ENCODE peak calls at places on chromosomes 2 and 18, in five cellular contexts. D, S, Z, E and J are unnamed samples.

GRCh38 chr18:78730564-78731422 is 248.8 kb upstream of the SALL3 start:
- DNase-seq in D (no peak), S (no peak), Z (no peak), E (no peak), J (no peak)

GRCh38 chr18:36762074-36762473 is 66.7 kb downstream of the TPGS2 start:
- DNase-seq in D (no peak), S (no peak), Z (no peak), E (no peak), J (no peak)

GRCh38 chr2:238098854-238099708 is 1.1 kb upstream of the ESPNL start:
- DNase-seq in D (no peak), S (no peak), Z (no peak), E (no peak), J (no peak)

GRCh38 chr2:144666032-144666431 is 146.1 kb upstream of the ZEB2 start:
- DNase-seq in D (no peak), S (no peak), Z (no peak), E (no peak), J (no peak)

GRCh38 chr18:31657823-31658669 is 26.3 kb downstream of the B4GALT6 start:
- DNase-seq in D (peak; percentile 59), S (no peak), Z (no peak), E (no peak), J (no peak)

GRCh38 chr18:57352271-57352701 is at the start of gene ST8SIA3:
- DNase-seq in D (no peak), S (peak; percentile 26), Z (no peak), E (no peak), J (no peak)

GRCh38 chr2:118878531-118879149 is 31.2 kb upstream of the EN1 start:
- DNase-seq in D (no peak), S (no peak), Z (no peak), E (no peak), J (no peak)

GRCh38 chr2:79511320-79511951 is 1.4 kb upstream of the CTNNA2 start:
- DNase-seq in D (no peak), S (peak; percentile 94), Z (peak; percentile 26), E (no peak), J (peak; percentile 35)

GRCh38 chr2:187429989-187430388 is 18.1 kb downstream of the CALCRL start:
- DNase-seq in D (no peak), S (no peak), Z (no peak), E (no peak), J (no peak)

DNA sequence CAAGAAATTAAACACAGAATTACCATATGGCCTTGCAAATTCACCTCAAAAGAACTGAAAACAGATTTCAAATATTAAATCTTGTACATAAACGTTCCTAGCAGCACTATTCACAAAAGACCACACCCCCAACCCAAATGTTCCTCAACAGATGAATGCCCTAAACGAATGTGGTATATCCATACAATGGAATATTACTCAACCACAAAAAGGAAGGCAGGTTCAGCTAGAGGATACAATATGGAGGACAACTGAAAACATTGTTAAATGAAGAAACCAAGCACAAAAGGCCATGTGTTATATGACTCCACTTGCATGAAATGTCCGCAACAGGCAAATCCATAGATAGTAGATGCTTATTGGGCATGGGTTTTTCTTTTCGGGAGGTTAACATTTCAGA is 61.7 kb downstream of the PPP4R1 start:
- DNase-seq in D (no peak), S (no peak), Z (no peak), E (no peak), J (no peak)
- H3K36me3 ChIP-seq in D (no peaks in the 10 kb centered on the region), S (peaks cover 66% of the 10 kb centered on the region), Z (peaks cover 99% of the 10 kb centered on the region), E (peaks cover 37% of the 10 kb centered on the region), J (no peaks in the 10 kb centered on the region)

GRCh38 chr2:105827351-105828096 is 82.8 kb downstream of the NCK2 start:
- DNase-seq in D (no peak), S (no peak), Z (no peak), E (no peak), J (no peak)

GRCh38 chr2:105824446-105824845 is 79.7 kb downstream of the NCK2 start:
- DNase-seq in D (no peak), S (no peak), Z (no peak), E (no peak), J (no peak)

DNA sequence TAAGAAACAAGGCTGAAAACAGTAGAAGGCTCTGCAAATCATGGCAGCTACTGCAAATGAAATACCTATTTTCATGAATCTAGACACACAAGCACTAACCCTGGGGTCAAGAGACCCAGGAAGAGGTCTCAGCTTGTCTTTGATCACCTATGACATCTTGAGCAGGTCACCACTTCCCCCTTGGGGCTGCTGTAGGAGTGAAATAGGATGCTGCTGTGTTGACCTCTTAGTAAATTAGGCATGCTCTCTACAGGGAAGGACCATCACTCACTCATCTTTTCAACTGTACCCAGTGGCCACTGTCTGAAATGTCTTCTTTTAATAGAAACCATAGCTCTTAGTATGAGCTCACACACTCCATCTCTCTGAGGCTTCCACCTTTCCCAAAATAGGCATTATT is 83.8 kb downstream of the NCK2 start:
- DNase-seq in D (no peak), S (no peak), Z (no peak), E (no peak), J (no peak)
- H3K27ac ChIP-seq in D (peak overlapping the region; percentile 8), S (no peak overlapping the region), Z (no peak overlapping the region), E (no peak overlapping the region), J (no peak overlapping the region)

GRCh38 chr18:13048061-13048605 is 57.0 kb downstream of the CEP192 start:
- DNase-seq in D (no peak), S (no peak), Z (no peak), E (no peak), J (no peak)
- H3K36me3 ChIP-seq in D (no peaks in the 10 kb centered on the region), S (peaks cover 16% of the 10 kb centered on the region), Z (peaks cover 83% of the 10 kb centered on the region), E (peaks cover 27% of the 10 kb centered on the region), J (peaks cover 31% of the 10 kb centered on the region)

GRCh38 chr2:68238955-68239822 is 13.1 kb downstream of the PPP3R1 start:
- DNase-seq in D (no peak), S (no peak), Z (no peak), E (no peak), J (no peak)

GRCh38 chr2:68236876-68237275 is 15.5 kb downstream of the PPP3R1 start:
- DNase-seq in D (no peak), S (no peak), Z (no peak), E (no peak), J (no peak)

GRCh38 chr2:68237976-68238580 is 14.3 kb downstream of the PPP3R1 start:
- DNase-seq in D (no peak), S (peak; percentile 46), Z (no peak), E (no peak), J (no peak)

GRCh38 chr2:68236080-68236734 is 16.1 kb downstream of the PPP3R1 start:
- DNase-seq in D (no peak), S (no peak), Z (no peak), E (no peak), J (no peak)

DNA sequence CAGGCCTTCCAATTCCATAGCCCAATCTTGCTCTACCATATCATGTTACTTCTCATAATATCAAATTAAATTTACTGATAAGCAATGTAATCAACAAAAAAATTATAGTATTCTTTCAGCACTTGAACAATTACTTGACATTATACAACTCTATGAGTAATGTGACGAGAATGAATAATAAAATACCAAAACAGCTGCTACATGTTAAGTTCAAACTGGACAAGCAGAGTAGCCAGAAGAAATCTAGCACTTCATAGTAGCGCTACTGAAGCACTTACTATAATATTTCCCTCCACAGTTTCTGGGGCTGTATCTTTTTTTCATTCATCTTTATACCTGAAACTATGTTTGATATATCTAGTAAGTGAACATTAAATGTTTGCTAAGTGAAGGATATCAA is 14.9 kb downstream of the PPP3R1 start:
- DNase-seq in D (no peak), S (no peak), Z (no peak), E (no peak), J (no peak)
- H3K27ac ChIP-seq in D (no peak overlapping the region), S (peak overlapping the region; percentile 44), Z (no peak overlapping the region), E (no peak overlapping the region), J (peak overlapping the region; percentile 36)

GRCh38 chr2:86765308-86765695 is 25.4 kb downstream of the CD8A start:
- DNase-seq in D (no peak), S (no peak), Z (no peak), E (no peak), J (no peak)
- H3K36me3 ChIP-seq in D (no peaks in the 10 kb centered on the region), S (peaks cover 17% of the 10 kb centered on the region), Z (peaks cover 50% of the 10 kb centered on the region), E (peaks cover 5% of the 10 kb centered on the region), J (no peaks in the 10 kb centered on the region)

DNA sequence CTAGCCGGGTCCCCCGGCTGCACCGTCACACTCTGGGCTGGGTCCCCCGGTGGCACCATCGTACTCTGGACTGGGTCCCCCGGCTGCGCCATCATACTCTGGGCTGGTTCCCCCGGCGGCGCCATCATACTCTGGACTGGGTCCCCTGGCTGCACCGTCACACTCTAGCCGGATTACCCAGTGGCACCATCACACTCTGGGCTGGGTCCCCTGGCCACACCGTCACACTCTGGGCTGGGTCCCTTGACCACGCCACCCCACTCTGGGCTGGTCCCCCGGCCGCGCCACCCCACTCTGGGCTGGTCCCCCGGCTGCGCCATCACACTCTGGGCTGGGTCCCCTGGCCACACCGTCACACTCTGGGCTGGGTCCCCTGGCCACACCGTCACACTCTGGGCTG is 653.8 kb upstream of the ID2 start:
- DNase-seq in D (no peak), S (no peak), Z (no peak), E (no peak), J (no peak)
- H3K27ac ChIP-seq in D (no peak overlapping the region), S (no peak overlapping the region), Z (no peak overlapping the region), E (no peak overlapping the region), J (no peak overlapping the region)